ENCODE peak calls at places on chromosomes 13 and 19, in five cellular contexts. X is RWPE2; R is CD4-positive, CD25-positive, alpha-beta regulatory T cell; P is cardiac fibroblast; G is pancreas. K is an unnamed sample.

GRCh38 chr13:74111399-74111798 is 22.8 kb downstream of the KLF12 start:
- DNase-seq in G (no peak), R (no peak), P (no peak), X (no peak), K (no peak)

GRCh38 chr19:18158471-18158870 is 5.5 kb downstream of the PIK3R2 start:
- DNase-seq in G (no peak), X (no peak), R (no peak), P (no peak), K (no peak)

GRCh38 chr19:4965061-4965460 is 3.9 kb upstream of the KDM4B start:
- DNase-seq in X (no peak), R (no peak), P (no peak), G (no peak), K (no peak)

GRCh38 chr19:16714702-16715294 is 4.8 kb upstream of the NWD1 start:
- DNase-seq in X (no peak), R (peak; percentile 13), P (peak; percentile 56), G (no peak), K (no peak)

GRCh38 chr13:27359203-27359821 is 65.1 kb upstream of the GTF3A start:
- DNase-seq in P (peak; percentile 77), X (no peak), R (peak; percentile 48), G (no peak), K (peak; percentile 57)

GRCh38 chr13:97280478-97280877 is 58.3 kb downstream of the MBNL2 start:
- DNase-seq in X (no peak), R (no peak), P (no peak), G (no peak), K (no peak)

GRCh38 chr13:39956036-39956435 is 300.6 kb downstream of the COG6 start:
- DNase-seq in G (no peak), R (no peak), P (no peak), X (no peak), K (no peak)

GRCh38 chr13:51590966-51591627 is 6.8 kb downstream of the WDFY2 start:
- DNase-seq in X (no peak), P (peak; percentile 93), R (no peak), G (peak; percentile 26), K (no peak)

GRCh38 chr19:45164577-45165335 is 4.0 kb upstream of the NKPD1 start:
- DNase-seq in X (peak; percentile 92), G (peak; percentile 26), R (peak; percentile 17), P (peak; percentile 67), K (no peak)

GRCh38 chr13:19763618-19764017 is 19.1 kb downstream of the PSPC1 start:
- DNase-seq in R (no peak), G (no peak), X (no peak), P (no peak), K (no peak)

GRCh38 chr19:3282564-3282963 is 58.1 kb downstream of the CELF5 start:
- DNase-seq in P (no peak), X (no peak), R (no peak), G (no peak), K (no peak)

GRCh38 chr19:50835103-50835784 is 1.9 kb upstream of the KLK15 start:
- DNase-seq in P (peak; percentile 6), R (no peak), G (no peak), X (no peak), K (no peak)

GRCh38 chr13:95002968-95003813 is 290.8 kb upstream of the SOX21 start:
- DNase-seq in R (no peak), G (no peak), X (no peak), P (no peak), K (no peak)

GRCh38 chr19:3618144-3618810 is 8.3 kb downstream of the CACTIN start:
- DNase-seq in X (peak; percentile 34), P (peak; percentile 65), R (no peak), G (peak; percentile 37), K (no peak)

GRCh38 chr13:51950722-51951121 is 60.5 kb downstream of the ATP7B start:
- DNase-seq in X (no peak), R (no peak), P (peak; percentile 16), G (no peak), K (no peak)

GRCh38 chr13:76512676-76513277 is 373.4 kb downstream of the KCTD12 start:
- DNase-seq in X (no peak), P (peak; percentile 97), R (no peak), G (no peak), K (peak; percentile 90)

GRCh38 chr19:18607222-18608101 is 863 bp upstream of the CRLF1 start:
- DNase-seq in P (no peak), G (no peak), X (peak; percentile 52), R (no peak), K (no peak)

GRCh38 chr19:40376286-40376862 is 13.6 kb downstream of the HIPK4 start:
- DNase-seq in R (no peak), G (no peak), P (no peak), X (no peak), K (no peak)

GRCh38 chr13:101949681-101950080 is 452.2 kb downstream of the FGF14 start:
- DNase-seq in P (no peak), G (no peak), R (no peak), X (no peak), K (no peak)

GRCh38 chr19:2164020-2164988 is 571 bp downstream of the DOT1L start:
- DNase-seq in P (peak; percentile 23), R (no peak), G (peak; percentile 53), X (no peak), K (no peak)

GRCh38 chr13:59790626-59791025 is 373.1 kb downstream of the DIAPH3 start:
- DNase-seq in X (no peak), P (peak; percentile 12), R (no peak), G (no peak), K (peak; percentile 33)

GRCh38 chr19:801030-801860 is 4.0 kb downstream of the PTBP1 start:
- DNase-seq in P (peak; percentile 58), G (peak; percentile 73), X (no peak), R (no peak), K (no peak)
- H3K4me3 ChIP-seq in P (peak overlapping the region; percentile 44), G (peak overlapping the region; percentile 74), X (peak overlapping the region; percentile 73), R (peak overlapping the region; percentile 19), K (peak overlapping the region; percentile 73)

GRCh38 chr13:50229935-50230334 is 214.7 kb downstream of the KCNRG start:
- DNase-seq in G (no peak), R (no peak), P (peak; percentile 71), X (no peak), K (no peak)

GRCh38 chr13:50228527-50228926 is 213.3 kb downstream of the KCNRG start:
- DNase-seq in R (no peak), G (no peak), X (no peak), P (no peak), K (no peak)

GRCh38 chr13:50225188-50226155 is 210.2 kb downstream of the KCNRG start:
- DNase-seq in P (peak; percentile 17), X (no peak), G (no peak), R (no peak), K (no peak)

GRCh38 chr13:50226515-50227147 is 211.4 kb downstream of the KCNRG start:
- DNase-seq in P (no peak), R (no peak), G (no peak), X (no peak), K (no peak)

DNA sequence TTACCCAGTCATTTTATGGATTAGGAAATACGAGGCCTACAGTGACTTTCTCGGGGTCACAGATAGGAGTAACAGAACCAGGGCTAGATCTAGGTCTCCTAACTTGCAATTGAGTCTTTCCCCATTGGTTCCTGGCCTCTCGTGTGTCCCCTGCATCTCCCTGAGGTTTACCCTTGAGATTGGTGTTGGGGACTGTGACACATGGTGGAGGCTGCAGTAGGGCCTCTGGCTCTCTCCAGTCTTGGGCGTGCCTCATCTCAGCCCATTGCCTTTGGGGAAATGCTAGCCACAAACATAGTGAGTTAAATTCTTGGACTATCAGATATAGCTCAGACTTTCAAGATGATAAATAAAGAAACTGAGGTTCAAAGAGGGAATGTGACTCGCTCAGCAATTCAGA is 212.1 kb downstream of the KCNRG start:
- DNase-seq in X (no peak), P (no peak), R (no peak), G (no peak), K (no peak)
- H3K4me3 ChIP-seq in X (no peak overlapping the region), P (no peak overlapping the region), R (no peak overlapping the region), G (no peak overlapping the region), K (no peak overlapping the region)

DNA sequence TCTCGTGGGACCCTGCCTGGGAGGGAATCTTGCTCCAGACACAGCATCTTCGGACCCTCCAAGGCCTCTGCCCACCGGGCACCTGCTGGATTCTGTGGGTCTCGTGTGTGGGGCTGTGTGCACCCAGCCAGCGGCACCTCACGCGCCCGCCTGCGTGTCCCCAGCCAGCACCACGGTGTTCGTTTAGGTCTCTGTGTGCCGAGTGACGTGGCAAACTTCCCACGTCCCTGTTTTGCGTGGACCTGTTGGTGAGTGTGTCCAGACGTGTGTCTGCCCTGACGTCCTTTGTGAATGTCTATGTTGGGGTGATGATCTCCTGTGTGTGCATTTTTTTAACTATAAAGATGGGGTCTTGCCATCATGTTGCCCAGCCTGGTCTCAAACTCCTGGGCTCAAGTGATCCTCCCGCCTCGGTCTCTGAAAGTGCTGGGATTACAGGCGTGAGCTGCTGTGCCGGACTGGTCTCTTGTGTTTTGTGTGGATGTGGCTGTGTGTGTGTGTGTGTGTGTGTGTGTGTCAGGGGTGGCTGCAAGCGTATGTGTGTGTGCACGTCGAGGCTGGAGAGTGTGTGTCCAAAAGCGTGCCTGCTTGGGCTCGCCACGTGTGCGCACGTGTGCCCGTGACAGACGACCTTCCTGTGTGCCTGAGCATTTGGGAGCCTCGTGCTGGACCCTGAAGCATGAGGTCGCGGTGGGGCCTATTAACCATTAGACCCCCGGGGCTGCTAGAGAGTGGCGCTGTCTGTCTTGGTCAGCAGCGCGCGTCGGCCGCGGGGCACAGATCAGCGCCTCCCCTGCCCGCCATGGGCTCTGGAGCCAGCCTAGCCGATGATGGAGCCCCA is 15.7 kb downstream of the ARID3A start:
- DNase-seq in P (no peak), G (no peak), X (no peak), R (no peak), K (no peak)
- H3K4me3 ChIP-seq in P (no peak overlapping the region), G (peak overlapping the region; percentile 36), X (peak overlapping the region; percentile 2), R (peak overlapping the region; percentile 53), K (no peak overlapping the region)

DNA sequence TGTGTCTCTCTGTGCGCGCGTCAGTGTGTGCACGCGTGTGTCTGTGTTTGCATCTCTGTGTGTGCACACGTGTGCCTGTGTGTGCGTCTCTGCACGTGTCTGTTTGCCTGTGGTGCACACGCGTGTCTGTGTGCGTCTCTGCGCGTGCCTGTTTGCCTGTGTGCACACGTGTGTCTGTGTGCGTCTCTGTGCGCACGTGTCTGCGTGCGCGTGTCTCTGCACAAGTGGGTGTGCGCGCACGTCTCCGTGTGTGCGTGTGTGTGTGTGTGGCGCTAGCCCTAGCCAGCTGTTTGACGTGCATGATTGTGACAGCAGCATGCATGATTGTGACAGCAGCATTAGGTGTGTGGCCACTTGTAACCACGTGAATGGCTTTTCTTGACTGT is 31.1 kb downstream of the ZNF146 start:
- DNase-seq in X (no peak), R (no peak), P (peak; percentile 17), G (no peak), K (no peak)
- H3K4me3 ChIP-seq in X (no peak overlapping the region), R (no peak overlapping the region), P (peak overlapping the region; percentile 21), G (peak overlapping the region; percentile 33), K (peak overlapping the region; percentile 41)

GRCh38 chr13:32035701-32036100 is 4.1 kb downstream of the FRY start:
- DNase-seq in X (no peak), G (no peak), P (no peak), R (no peak), K (no peak)

GRCh38 chr13:32038353-32038752 is 6.8 kb downstream of the FRY start:
- DNase-seq in X (no peak), R (no peak), G (no peak), P (no peak), K (no peak)

GRCh38 chr13:32036762-32037161 is 5.2 kb downstream of the FRY start:
- DNase-seq in P (no peak), R (no peak), G (no peak), X (no peak), K (no peak)

GRCh38 chr13:32037471-32037870 is 5.9 kb downstream of the FRY start:
- DNase-seq in G (no peak), R (no peak), X (no peak), P (no peak), K (no peak)

GRCh38 chr13:32036131-32036695 is 4.6 kb downstream of the FRY start:
- DNase-seq in R (no peak), P (no peak), X (no peak), G (no peak), K (no peak)
- H3K4me3 ChIP-seq in R (no peak overlapping the region), P (no peak overlapping the region), X (no peak overlapping the region), G (no peak overlapping the region), K (no peak overlapping the region)